ENCODE peak calls at places on chromosome 2, in five cellular contexts. Y is RKO, M is fibroblast of pulmonary artery, U is iPS-NIHi11, Q is colonic mucosa. O is an unnamed sample.

GRCh38 chr2:230225486-230225885 is at the start of gene SP140:
- DNase-seq in Q (peak; percentile 41), Y (no peak), U (no peak), M (no peak), O (no peak)

GRCh38 chr2:76019130-76019529 is 308.4 kb upstream of the GCFC2 start:
- DNase-seq in Q (no peak), Y (peak; percentile 1), U (no peak), M (no peak), O (no peak)

GRCh38 chr2:42170619-42171395 is 1.7 kb downstream of the EML4 start:
- DNase-seq in Q (no peak), Y (peak; percentile 21), M (no peak), U (no peak), O (no peak)

GRCh38 chr2:4091869-4092268 is 388.5 kb downstream of the DCDC2C start:
- DNase-seq in M (no peak), Q (no peak), U (no peak), Y (no peak), O (no peak)

GRCh38 chr2:181058378-181059269 is 78.2 kb downstream of the UBE2E3 start:
- DNase-seq in Y (peak; percentile 65), U (peak; percentile 32), Q (peak; percentile 40), M (peak; percentile 44), O (peak; percentile 65)

GRCh38 chr2:168378960-168379669 is 77.0 kb upstream of the CERS6 start:
- DNase-seq in Y (no peak), U (no peak), Q (no peak), M (no peak), O (no peak)

GRCh38 chr2:15425707-15426106 is 135.4 kb downstream of the NBAS start:
- DNase-seq in U (peak; percentile 46), Y (no peak), M (no peak), Q (peak; percentile 35), O (no peak)

GRCh38 chr2:239293450-239294430 is 107.1 kb downstream of the HDAC4 start:
- DNase-seq in Y (no peak), U (no peak), Q (no peak), M (no peak), O (no peak)

GRCh38 chr2:74511104-74511989 is 2.9 kb upstream of the TLX2 start:
- DNase-seq in Y (no peak), U (no peak), M (no peak), Q (no peak), O (no peak)

GRCh38 chr2:3553946-3554345 is 4.2 kb downstream of the RNASEH1 start:
- DNase-seq in Y (no peak), U (no peak), M (no peak), Q (no peak), O (no peak)

GRCh38 chr2:217393585-217394032 is 533.7 kb upstream of the TNP1 start:
- DNase-seq in Q (peak; percentile 45), Y (peak; percentile 41), U (no peak), M (peak; percentile 78), O (peak; percentile 8)

GRCh38 chr2:207640160-207640559 is 15.0 kb upstream of the METTL21A start:
- DNase-seq in U (no peak), Y (no peak), Q (no peak), M (no peak), O (no peak)

O was measured in SK-MEL-5.